ENCODE peak calls at places on chromosomes 13 and 19, in four cellular contexts. P is stomach; A is stimulated activated CD4-positive, alpha-beta T cell treated with anti-CD3 and anti-CD28 coated beads, Interleukin-15, amount 100 ng/mL, for 1 hour; N is H1. G is an unnamed sample.

GRCh38 chr13:111626371-111627305 is 306.2 kb downstream of the TEX29 start:
- DNase-seq in P (no peak), N (no peak), A (no peak), G (no peak)

GRCh38 chr19:18847516-18848463 is 16.0 kb downstream of the UPF1 start:
- DNase-seq in P (no peak), A (no peak), N (no peak), G (no peak)

GRCh38 chr13:50684366-50684765 is 159.1 kb downstream of the DLEU7 start:
- DNase-seq in N (no peak), A (no peak), P (no peak), G (no peak)

GRCh38 chr19:52464798-52465470 is 11.6 kb downstream of the ZNF578 start:
- DNase-seq in A (no peak), P (no peak), N (no peak), G (no peak)

GRCh38 chr19:43779820-43780219 is 953 bp downstream of the KCNN4 start:
- DNase-seq in A (no peak), P (no peak), N (no peak), G (no peak)

GRCh38 chr19:16203256-16204004 is 5.7 kb downstream of the AP1M1 start:
- DNase-seq in N (no peak), P (no peak), A (no peak), G (no peak)

GRCh38 chr13:43905435-43906031 is 25.8 kb downstream of the LACC1 start:
- DNase-seq in A (no peak), P (no peak), N (no peak), G (no peak)

GRCh38 chr13:113323869-113324268 is 26.8 kb downstream of the LAMP1 start:
- DNase-seq in P (no peak), N (no peak), A (no peak), G (no peak)

GRCh38 chr13:49374585-49375290 is 69.1 kb downstream of the CAB39L start:
- DNase-seq in P (no peak), A (no peak), N (no peak), G (no peak)

GRCh38 chr13:98461525-98462240 is 115.2 kb downstream of the STK24 start:
- DNase-seq in A (no peak), N (no peak), P (no peak), G (no peak)